ENCODE peak calls at places on chromosomes 13 and 19, in nine cellular contexts. F, Q, E, H, Z, N, B, D and R are unnamed samples.
A peak's percentile ranks its signal among the peaks of the same experiment; 100 is the strongest.

GRCh38 chr19:14632286-14632685 is 42.4 kb downstream of the ADGRE3 start:
- DNase-seq in F (no peak), B (peak; percentile 4), Q (peak; percentile 8), Z (no peak), E (no peak), H (peak; percentile 37), N (no peak), D (no peak), R (peak; percentile 2)

GRCh38 chr13:47999973-48000372 is 1.1 kb downstream of the SUCLA2 start:
- DNase-seq in Z (no peak), H (no peak), N (no peak), B (no peak), Q (no peak), E (no peak), F (no peak), D (no peak), R (no peak)

GRCh38 chr13:50911051-50911690 is 1.6 kb downstream of the RNASEH2B start:
- DNase-seq in H (peak; percentile 46), F (no peak), N (no peak), Z (peak; percentile 39), Q (no peak), B (no peak), E (peak; percentile 59), D (peak; percentile 12), R (peak; percentile 16)

GRCh38 chr13:73971481-73971880 is 162.7 kb downstream of the KLF12 start:
- DNase-seq in Q (no peak), D (no peak), H (no peak), E (no peak), B (no peak), Z (no peak), F (no peak), N (no peak), R (peak; percentile 29)

GRCh38 chr19:39247701-39248664 is 673 bp downstream of the IFNL4 start:
- DNase-seq in F (no peak), Z (peak; percentile 67), B (no peak), H (no peak), Q (no peak), D (no peak), N (no peak), E (peak; percentile 47), R (no peak)

GRCh38 chr19:18995804-18996241 is 37.5 kb downstream of the SUGP2 start:
- DNase-seq in H (peak; percentile 70), Q (peak; percentile 46), E (peak; percentile 71), F (no peak), D (peak; percentile 86), N (no peak), Z (peak; percentile 89), B (peak; percentile 45), R (peak; percentile 94)

GRCh38 chr13:97332725-97333124 is 101.2 kb upstream of the RAP2A start:
- DNase-seq in F (no peak), D (peak; percentile 55), Z (no peak), H (no peak), N (no peak), B (no peak), E (no peak), Q (no peak), R (no peak)

GRCh38 chr19:41193420-41194156 is 569 bp downstream of the CYP2S1 start:
- DNase-seq in D (no peak), H (no peak), B (no peak), F (no peak), Z (peak; percentile 40), Q (no peak), N (no peak), E (no peak), R (no peak)

GRCh38 chr13:30616927-30617314 is 799 bp upstream of the USPL1 start:
- DNase-seq in N (peak; percentile 49), H (peak; percentile 64), D (peak; percentile 90), Q (peak; percentile 41), E (peak; percentile 89), Z (peak; percentile 87), F (peak; percentile 25), B (no peak), R (peak; percentile 94)

GRCh38 chr19:15563325-15563794 is 51.7 kb upstream of the CYP4F8 start:
- DNase-seq in B (no peak), H (peak; percentile 34), F (no peak), Q (peak; percentile 64), E (no peak), D (no peak), N (no peak), Z (no peak), R (no peak)

GRCh38 chr13:27489456-27489855 is 39.1 kb upstream of the MTIF3 start:
- DNase-seq in D (no peak), Z (no peak), H (no peak), E (no peak), F (no peak), N (no peak), Q (no peak), B (no peak), R (no peak)

GRCh38 chr19:19552811-19553210 is 14.7 kb downstream of the CILP2 start:
- DNase-seq in F (no peak), E (peak; percentile 56), D (peak; percentile 36), B (peak; percentile 63), Z (peak; percentile 65), H (peak; percentile 83), N (no peak), Q (peak; percentile 64), R (no peak)

GRCh38 chr19:56538761-56539263 is at the start of gene ZFP28:
- DNase-seq in B (peak; percentile 50), Z (no peak), N (peak; percentile 49), Q (no peak), D (no peak), H (peak; percentile 95), E (no peak), F (no peak), R (no peak)

GRCh38 chr19:5890099-5890498 is 13.5 kb downstream of the NDUFA11 start:
- DNase-seq in E (no peak), B (no peak), H (peak; percentile 42), D (no peak), Q (no peak), F (no peak), Z (no peak), N (no peak), R (no peak)

GRCh38 chr19:29537181-29537580 is 11.4 kb downstream of the VSTM2B start:
- DNase-seq in D (no peak), F (no peak), H (no peak), B (no peak), Z (no peak), Q (no peak), E (no peak), N (no peak), R (no peak)

GRCh38 chr19:38958301-38958700 is 17.2 kb downstream of the FBXO17 start:
- DNase-seq in E (no peak), N (no peak), F (no peak), Z (no peak), D (no peak), Q (no peak), B (no peak), H (no peak), R (no peak)

GRCh38 chr13:33918199-33918932 is 100.4 kb downstream of the RFC3 start:
- DNase-seq in N (no peak), D (peak; percentile 86), H (no peak), Q (no peak), E (peak; percentile 64), F (peak; percentile 17), Z (peak; percentile 10), B (no peak), R (peak; percentile 85)

GRCh38 chr13:73059460-73060250 is 850 bp downstream of the KLF5 start:
- DNase-seq in H (no peak), B (peak; percentile 31), Z (peak; percentile 87), F (no peak), E (peak; percentile 69), N (peak; percentile 63), D (peak; percentile 15), Q (no peak), R (no peak)

GRCh38 chr13:103039183-103039582 is 27.0 kb downstream of the SLC10A2 start:
- DNase-seq in F (no peak), B (no peak), N (no peak), D (no peak), Q (no peak), E (no peak), H (no peak), Z (no peak), R (no peak)
- TF ChIP-seq CTCF in F (no peak), B (no peak), N (no peak), D (no peak), Q (no peak), E (no peak), H (no peak), Z (no peak), R (no peak)

DNA sequence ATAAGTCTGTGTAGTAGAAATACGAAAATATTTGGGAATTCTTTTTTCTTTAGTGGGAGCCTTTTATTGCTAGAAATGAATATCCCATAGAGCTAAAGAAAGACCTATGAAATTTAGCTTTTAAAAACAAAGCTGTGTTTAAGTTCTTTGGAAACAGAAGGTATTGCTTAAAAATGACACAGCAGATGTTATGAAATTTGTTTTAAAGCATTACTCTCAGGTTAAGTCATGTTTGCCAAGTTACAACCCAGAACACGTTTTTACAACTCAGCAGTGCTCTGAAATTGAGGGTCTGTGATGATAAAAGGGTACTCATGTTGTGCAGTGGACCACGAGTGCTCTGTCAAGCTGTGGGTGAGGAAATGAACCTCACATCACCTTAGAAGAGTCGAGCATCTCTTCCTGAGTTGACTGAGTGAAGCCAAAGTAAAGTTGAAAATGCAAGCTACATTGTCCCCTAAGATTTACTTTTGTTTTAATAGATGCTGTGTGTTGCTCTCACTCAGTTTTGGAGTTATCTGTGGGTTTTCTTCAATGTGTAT is 161.1 kb downstream of the SHISA2 start:
- DNase-seq in Z (no peak), B (no peak), D (no peak), H (no peak), N (no peak), E (no peak), Q (no peak), F (no peak), R (no peak)
- TF ChIP-seq CTCF in Z (no peak), B (no peak), D (no peak), H (no peak), N (no peak), E (no peak), Q (no peak), F (no peak), R (no peak)

DNA sequence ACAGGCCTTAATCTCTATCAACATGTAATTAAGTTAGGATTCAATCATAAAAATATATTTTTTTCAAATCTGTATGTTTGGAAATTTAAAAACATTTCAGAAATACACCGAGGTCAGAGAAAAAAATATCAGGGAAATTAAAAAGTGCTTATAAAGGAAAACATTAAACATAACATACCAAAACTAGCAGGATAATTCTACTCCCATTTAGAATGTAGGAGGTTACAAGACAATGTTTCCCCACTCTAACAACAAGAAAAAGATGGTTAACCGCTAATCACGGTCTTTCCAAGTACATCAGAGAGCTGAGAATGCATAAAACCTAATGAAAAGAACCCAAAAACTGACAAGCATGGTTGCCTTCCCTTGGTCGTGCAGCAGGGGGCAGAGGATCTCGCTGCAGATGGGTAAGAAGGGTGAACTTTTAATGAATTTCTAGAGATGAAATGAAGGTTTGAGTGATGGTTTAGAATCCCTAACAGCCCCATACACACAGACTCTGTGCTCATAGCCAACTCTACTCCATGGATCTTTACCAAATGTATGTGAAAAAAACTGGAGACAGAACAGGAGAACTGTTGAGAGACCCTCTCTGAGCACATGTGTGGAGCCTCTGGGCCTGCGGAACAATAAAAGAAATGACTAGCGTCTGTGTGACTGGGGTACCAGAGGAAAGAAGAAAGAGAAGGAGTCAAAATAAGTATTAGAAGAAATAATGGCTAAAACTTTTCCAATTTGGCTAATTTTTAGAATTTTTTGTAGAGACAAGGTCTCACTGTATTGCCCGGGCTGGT is 51.3 kb upstream of the LSM14A start:
- DNase-seq in H (peak; percentile 65), Z (peak; percentile 60), B (peak; percentile 34), D (peak; percentile 50), F (no peak), N (no peak), E (peak; percentile 23), Q (peak; percentile 62), R (peak; percentile 60)
- TF ChIP-seq CTCF in H (peak; percentile 70), Z (peak; percentile 83), B (peak; percentile 74), D (peak; percentile 88), F (peak; percentile 88), N (peak; percentile 71), E (peak; percentile 92), Q (peak; percentile 87), R (peak; percentile 93)

GRCh38 chr19:42246143-42246868 is 3.9 kb upstream of the GSK3A start:
- DNase-seq in Z (peak; percentile 80), N (no peak), D (peak; percentile 82), F (no peak), H (peak; percentile 74), Q (peak; percentile 65), B (no peak), E (peak; percentile 73), R (peak; percentile 81)
- TF ChIP-seq CTCF in Z (peak; percentile 60), N (peak; percentile 38), D (peak; percentile 79), F (peak; percentile 77), H (peak; percentile 73), Q (peak; percentile 48), B (peak; percentile 44), E (peak; percentile 68), R (peak; percentile 77)